ENCODE peak calls at places on chromosome 2, in four cellular contexts. One of them, this sample, is unnamed. For H3K4me1 and H3K27me3, the result is how much of the 10 kb centered on the place peaks cover.

GRCh38 chr2:215465246-215465645 is 29.4 kb upstream of the FN1 start:
- DNase-seq in cardiac muscle cell: no peak
- DNase-seq in left ventricle myocardium inferior: no peak
- DNase-seq in adrenal gland: no peak
- DNase-seq in this sample: peak

GRCh38 chr2:154402138-154402714 is 296.3 kb upstream of the KCNJ3 start:
- DNase-seq in cardiac muscle cell: peak
- DNase-seq in left ventricle myocardium inferior: no peak
- DNase-seq in adrenal gland: no peak
- DNase-seq in this sample: no peak

GRCh38 chr2:2333076-2333475 is 2.0 kb upstream of the MYT1L start:
- DNase-seq in cardiac muscle cell: no peak
- DNase-seq in left ventricle myocardium inferior: no peak
- DNase-seq in adrenal gland: no peak
- DNase-seq in this sample: no peak

GRCh38 chr2:3151153-3151918 is 226.3 kb downstream of the EIPR1 start:
- DNase-seq in cardiac muscle cell: no peak
- DNase-seq in left ventricle myocardium inferior: no peak
- DNase-seq in adrenal gland: no peak
- DNase-seq in this sample: no peak

GRCh38 chr2:1744446-1745170 is at the start of gene PXDN:
- DNase-seq in cardiac muscle cell: no peak
- DNase-seq in left ventricle myocardium inferior: peak
- DNase-seq in adrenal gland: peak
- DNase-seq in this sample: peak

GRCh38 chr2:122516775-122517174 is 761.3 kb downstream of the TSN start:
- DNase-seq in cardiac muscle cell: no peak
- DNase-seq in left ventricle myocardium inferior: no peak
- DNase-seq in adrenal gland: no peak
- DNase-seq in this sample: no peak

GRCh38 chr2:83584674-83585073 is 874.4 kb downstream of the SUCLG1 start:
- DNase-seq in cardiac muscle cell: no peak
- DNase-seq in left ventricle myocardium inferior: no peak
- DNase-seq in adrenal gland: no peak
- DNase-seq in this sample: no peak

GRCh38 chr2:15801904-15802303 is 138.4 kb upstream of the MYCN start:
- DNase-seq in cardiac muscle cell: no peak
- DNase-seq in left ventricle myocardium inferior: no peak
- DNase-seq in adrenal gland: no peak
- DNase-seq in this sample: no peak

GRCh38 chr2:74005786-74006185 is 21.1 kb downstream of the TET3 start:
- DNase-seq in cardiac muscle cell: no peak
- DNase-seq in left ventricle myocardium inferior: no peak
- DNase-seq in adrenal gland: no peak
- DNase-seq in this sample: peak

GRCh38 chr2:73301636-73302035 is 8.3 kb upstream of the EGR4 start:
- DNase-seq in cardiac muscle cell: no peak
- DNase-seq in left ventricle myocardium inferior: no peak
- DNase-seq in adrenal gland: no peak
- DNase-seq in this sample: no peak

GRCh38 chr2:222798528-222798927 is 62.3 kb upstream of the ACSL3 start:
- DNase-seq in cardiac muscle cell: no peak
- DNase-seq in left ventricle myocardium inferior: no peak
- DNase-seq in adrenal gland: no peak
- DNase-seq in this sample: no peak

GRCh38 chr2:96105994-96106393 is 10.4 kb downstream of the ADRA2B start:
- DNase-seq in cardiac muscle cell: no peak
- DNase-seq in left ventricle myocardium inferior: no peak
- DNase-seq in adrenal gland: no peak
- DNase-seq in this sample: no peak

GRCh38 chr2:60516383-60516811 is 37.1 kb downstream of the BCL11A start:
- DNase-seq in cardiac muscle cell: no peak
- DNase-seq in left ventricle myocardium inferior: no peak
- DNase-seq in adrenal gland: peak
- DNase-seq in this sample: no peak

GRCh38 chr2:60513996-60514395 is 39.5 kb downstream of the BCL11A start:
- DNase-seq in cardiac muscle cell: no peak
- DNase-seq in left ventricle myocardium inferior: no peak
- DNase-seq in adrenal gland: no peak
- DNase-seq in this sample: no peak

GRCh38 chr2:60515751-60516226 is 37.7 kb downstream of the BCL11A start:
- DNase-seq in cardiac muscle cell: no peak
- DNase-seq in left ventricle myocardium inferior: no peak
- DNase-seq in adrenal gland: no peak
- DNase-seq in this sample: no peak

GRCh38 chr2:60513191-60513590 is 40.3 kb downstream of the BCL11A start:
- DNase-seq in cardiac muscle cell: no peak
- DNase-seq in left ventricle myocardium inferior: no peak
- DNase-seq in adrenal gland: no peak
- DNase-seq in this sample: no peak

DNA sequence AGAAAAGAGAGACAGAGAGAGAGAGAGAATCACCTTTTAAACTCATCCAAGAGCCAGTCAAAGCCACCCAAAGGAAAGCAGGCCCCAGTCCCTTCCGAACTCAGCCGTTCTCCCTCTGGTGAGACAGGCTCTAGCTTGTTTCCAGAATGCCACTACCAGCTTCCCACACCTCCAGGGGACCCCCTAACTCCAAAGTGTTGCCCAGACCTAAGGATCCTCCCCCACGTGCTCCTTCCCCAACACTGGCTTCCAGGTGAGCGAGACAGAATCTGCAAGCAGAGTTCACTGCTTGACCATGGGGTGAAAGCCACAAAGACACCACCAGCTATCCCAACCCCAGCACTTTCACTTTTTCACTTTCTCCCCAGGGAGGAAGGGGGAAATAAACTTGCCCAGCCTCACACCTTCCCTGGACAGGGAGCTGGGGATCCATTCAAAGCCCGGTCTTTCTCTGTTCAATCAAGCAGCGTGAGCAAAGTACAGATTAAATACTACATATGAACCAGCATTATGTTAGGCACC is 38.5 kb downstream of the BCL11A start:
- DNase-seq in cardiac muscle cell: no peak
- DNase-seq in left ventricle myocardium inferior: no peak
- DNase-seq in adrenal gland: no peak
- DNase-seq in this sample: no peak
- H3K4me1 ChIP-seq in cardiac muscle cell: under half
- H3K4me1 ChIP-seq in left ventricle myocardium inferior: half or more
- H3K4me1 ChIP-seq in adrenal gland: under half
- H3K4me1 ChIP-seq in this sample: under half

GRCh38 chr2:109537565-109538221 is 76.1 kb downstream of the SEPTIN10 start:
- DNase-seq in cardiac muscle cell: no peak
- DNase-seq in left ventricle myocardium inferior: no peak
- DNase-seq in adrenal gland: no peak
- DNase-seq in this sample: no peak
- H3K27me3 ChIP-seq in cardiac muscle cell: under half
- H3K27me3 ChIP-seq in left ventricle myocardium inferior: under half
- H3K27me3 ChIP-seq in adrenal gland: under half
- H3K27me3 ChIP-seq in this sample: under half

GRCh38 chr2:23925702-23926288 is 1.1 kb downstream of the ATAD2B start:
- DNase-seq in cardiac muscle cell: peak
- DNase-seq in left ventricle myocardium inferior: peak
- DNase-seq in adrenal gland: peak
- DNase-seq in this sample: peak

GRCh38 chr2:23918837-23919489 is 8.0 kb downstream of the ATAD2B start:
- DNase-seq in cardiac muscle cell: no peak
- DNase-seq in left ventricle myocardium inferior: no peak
- DNase-seq in adrenal gland: no peak
- DNase-seq in this sample: no peak

GRCh38 chr2:23926289-23926749 is 604 bp downstream of the ATAD2B start:
- DNase-seq in cardiac muscle cell: peak
- DNase-seq in left ventricle myocardium inferior: peak
- DNase-seq in adrenal gland: peak
- DNase-seq in this sample: peak

GRCh38 chr2:23926750-23927627 is at the start of gene ATAD2B:
- DNase-seq in cardiac muscle cell: peak
- DNase-seq in left ventricle myocardium inferior: peak
- DNase-seq in adrenal gland: peak
- DNase-seq in this sample: peak

DNA sequence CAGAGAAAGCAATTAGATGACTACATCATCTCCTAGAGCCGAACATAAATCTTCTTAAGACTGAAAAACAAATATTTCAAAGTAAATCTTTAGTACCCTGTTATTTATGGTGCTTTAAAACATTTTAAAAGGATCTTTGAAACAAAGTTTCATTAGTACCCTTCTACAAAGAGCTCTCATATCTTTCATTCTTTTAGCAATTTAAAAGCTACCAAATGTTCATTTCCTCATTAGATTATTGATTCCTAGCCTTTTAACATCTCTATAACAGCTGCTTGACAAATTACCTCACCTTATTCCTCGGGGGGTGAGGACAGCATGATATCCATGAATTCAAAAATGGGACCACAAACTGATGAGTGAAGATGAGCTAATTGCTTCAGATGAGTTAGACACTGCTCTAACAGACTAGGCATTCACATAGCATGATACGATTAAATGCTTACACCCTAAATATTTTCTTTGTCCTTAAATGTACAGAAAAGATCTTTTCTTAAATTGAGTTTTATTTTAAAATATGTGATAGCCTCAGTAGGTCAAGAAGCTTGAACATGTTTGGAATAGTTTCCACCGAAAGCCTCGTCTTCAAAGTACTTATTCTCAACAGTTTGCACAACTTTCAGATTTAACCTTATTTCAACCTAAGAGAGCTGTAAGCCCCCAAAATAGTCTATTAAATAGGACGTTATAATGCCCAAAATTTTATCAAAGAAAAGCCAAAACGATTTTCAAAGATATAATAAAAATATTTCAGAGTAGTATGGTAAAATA is 2.1 kb downstream of the ATAD2B start:
- DNase-seq in cardiac muscle cell: no peak
- DNase-seq in left ventricle myocardium inferior: no peak
- DNase-seq in adrenal gland: no peak
- DNase-seq in this sample: no peak
- H3K4me1 ChIP-seq in cardiac muscle cell: under half
- H3K4me1 ChIP-seq in left ventricle myocardium inferior: half or more
- H3K4me1 ChIP-seq in adrenal gland: under half
- H3K4me1 ChIP-seq in this sample: under half

GRCh38 chr2:238816296-238816695 is 31.6 kb upstream of the TWIST2 start:
- DNase-seq in cardiac muscle cell: no peak
- DNase-seq in left ventricle myocardium inferior: no peak
- DNase-seq in adrenal gland: no peak
- DNase-seq in this sample: no peak
- H3K27me3 ChIP-seq in cardiac muscle cell: under half
- H3K27me3 ChIP-seq in left ventricle myocardium inferior: half or more
- H3K27me3 ChIP-seq in adrenal gland: under half
- H3K27me3 ChIP-seq in this sample: under half

GRCh38 chr2:20203521-20204225 is 21.3 kb downstream of the SDC1 start:
- DNase-seq in cardiac muscle cell: no peak
- DNase-seq in left ventricle myocardium inferior: no peak
- DNase-seq in adrenal gland: no peak
- DNase-seq in this sample: no peak

GRCh38 chr2:20203072-20203471 is 21.9 kb downstream of the SDC1 start:
- DNase-seq in cardiac muscle cell: no peak
- DNase-seq in left ventricle myocardium inferior: no peak
- DNase-seq in adrenal gland: no peak
- DNase-seq in this sample: no peak

GRCh38 chr2:20207051-20207450 is 17.9 kb downstream of the SDC1 start:
- DNase-seq in cardiac muscle cell: no peak
- DNase-seq in left ventricle myocardium inferior: no peak
- DNase-seq in adrenal gland: no peak
- DNase-seq in this sample: no peak

GRCh38 chr2:20205915-20206524 is 18.9 kb downstream of the SDC1 start:
- DNase-seq in cardiac muscle cell: no peak
- DNase-seq in left ventricle myocardium inferior: no peak
- DNase-seq in adrenal gland: no peak
- DNase-seq in this sample: no peak

DNA sequence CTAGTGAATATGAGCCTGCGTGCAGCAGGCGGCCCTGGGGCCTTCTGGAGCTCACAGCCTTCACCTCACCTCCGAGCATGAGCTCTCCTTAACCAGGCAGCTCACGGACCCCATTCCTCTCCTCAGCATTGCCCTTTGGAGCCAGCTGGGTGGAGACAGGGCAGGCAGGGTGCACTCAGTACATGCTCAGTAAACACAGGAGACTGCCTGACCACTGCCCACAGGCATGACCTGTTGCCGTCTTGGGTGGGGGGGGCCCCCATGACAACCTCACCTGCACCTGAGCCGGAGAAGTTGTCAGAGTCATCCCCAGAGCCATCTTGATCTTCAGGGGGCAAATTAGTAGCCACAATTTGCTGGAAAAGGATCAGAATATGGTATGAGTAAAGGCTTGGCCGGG is 19.9 kb downstream of the SDC1 start:
- DNase-seq in cardiac muscle cell: no peak
- DNase-seq in left ventricle myocardium inferior: no peak
- DNase-seq in adrenal gland: no peak
- DNase-seq in this sample: no peak
- H3K4me1 ChIP-seq in cardiac muscle cell: under half
- H3K4me1 ChIP-seq in left ventricle myocardium inferior: under half
- H3K4me1 ChIP-seq in adrenal gland: under half
- H3K4me1 ChIP-seq in this sample: under half

GRCh38 chr2:75564026-75564688 is 3.4 kb upstream of the EVA1A start:
- DNase-seq in cardiac muscle cell: no peak
- DNase-seq in left ventricle myocardium inferior: no peak
- DNase-seq in adrenal gland: no peak
- DNase-seq in this sample: no peak
- H3K27me3 ChIP-seq in cardiac muscle cell: under half
- H3K27me3 ChIP-seq in left ventricle myocardium inferior: under half
- H3K27me3 ChIP-seq in adrenal gland: under half
- H3K27me3 ChIP-seq in this sample: under half

This sample was measured in SJSA1.